ENCODE peak calls at places on chromosomes 1 and 21, in nine cellular contexts. G is spleen; K is CD8-positive, alpha-beta T cell; Q is uterus; X is left lung; D is ovary; M is heart right ventricle; W is fibroblast of lung; L is endothelial cell of umbilical vein. O is an unnamed sample.

GRCh38 chr1:6180215-6180577 is at the start of gene CHD5:
- DNase-seq in D (peak; percentile 26), K (no peak), G (no peak), M (no peak), W (no peak), X (no peak), L (no peak), Q (no peak), O (no peak)

GRCh38 chr1:2499986-2500596 is 24.0 kb downstream of the PLCH2 start:
- DNase-seq in M (no peak), D (no peak), L (no peak), X (no peak), W (no peak), G (no peak), Q (no peak), K (peak; percentile 22), O (no peak)

GRCh38 chr1:97920832-97921571 is at the start of gene DPYD:
- DNase-seq in G (peak; percentile 97), X (peak; percentile 99), K (peak; percentile 85), L (peak; percentile 87), Q (peak; percentile 84), D (peak; percentile 78), M (peak; percentile 88), W (peak; percentile 90), O (peak; percentile 77)

GRCh38 chr1:230375795-230376194 is 50.3 kb downstream of the PGBD5 start:
- DNase-seq in M (peak; percentile 18), G (no peak), L (no peak), Q (no peak), W (no peak), D (no peak), K (no peak), X (no peak), O (no peak)

GRCh38 chr1:44655609-44656008 is 18.7 kb downstream of the TMEM53 start:
- DNase-seq in D (no peak), W (no peak), K (no peak), G (peak; percentile 74), X (no peak), L (peak; percentile 26), M (no peak), Q (no peak), O (no peak)

GRCh38 chr21:43189936-43190335 is 21.1 kb downstream of the CRYAA start:
- DNase-seq in M (no peak), D (no peak), L (no peak), G (peak; percentile 29), K (no peak), X (no peak), W (no peak), Q (no peak), O (no peak)

GRCh38 chr1:2341706-2342383 is 49.5 kb downstream of the MORN1 start:
- DNase-seq in D (no peak), K (no peak), M (no peak), L (no peak), X (peak; percentile 72), G (peak; percentile 39), Q (no peak), W (no peak), O (no peak)

GRCh38 chr21:35575280-35575915 is 484.9 kb downstream of the SETD4 start:
- DNase-seq in G (no peak), L (no peak), K (no peak), Q (no peak), X (no peak), D (no peak), W (peak; percentile 97), M (no peak), O (no peak)

GRCh38 chr1:183742367-183742766 is 62.6 kb upstream of the RGL1 start:
- DNase-seq in M (no peak), G (no peak), D (no peak), K (no peak), Q (no peak), X (no peak), W (no peak), L (no peak), O (no peak)

GRCh38 chr1:178262101-178262500 is 168.2 kb downstream of the RASAL2 start:
- DNase-seq in K (no peak), D (no peak), W (peak; percentile 80), G (no peak), X (no peak), L (peak; percentile 82), M (no peak), Q (no peak), O (no peak)

GRCh38 chr1:109906160-109906838 is 4.3 kb upstream of the CSF1 start:
- DNase-seq in G (no peak), Q (no peak), L (no peak), W (no peak), K (peak; percentile 53), D (no peak), M (no peak), X (no peak), O (no peak)

GRCh38 chr1:205226868-205227583 is 720 bp upstream of the TMCC2 start:
- DNase-seq in D (peak; percentile 47), L (peak; percentile 37), X (no peak), M (no peak), W (peak; percentile 68), G (no peak), Q (no peak), K (no peak), O (no peak)

GRCh38 chr1:17239420-17239819 is 9.5 kb upstream of the PADI3 start:
- DNase-seq in K (no peak), Q (no peak), X (no peak), M (peak; percentile 39), L (peak; percentile 73), W (peak; percentile 97), G (no peak), D (no peak), O (no peak)

GRCh38 chr1:43834280-43835140 is 99.1 kb upstream of the ARTN start:
- DNase-seq in M (no peak), D (no peak), L (peak; percentile 13), K (no peak), X (no peak), Q (no peak), W (peak; percentile 97), G (no peak), O (no peak)

GRCh38 chr1:19448491-19449439 is 36.6 kb downstream of the CAPZB start:
- DNase-seq in D (peak; percentile 60), K (no peak), L (peak; percentile 66), X (no peak), W (peak; percentile 90), Q (peak; percentile 65), M (peak; percentile 73), G (peak; percentile 80), O (no peak)

GRCh38 chr1:2462819-2463218 is 13.3 kb upstream of the PLCH2 start:
- DNase-seq in K (no peak), D (no peak), G (no peak), L (no peak), M (no peak), Q (no peak), X (no peak), W (no peak), O (no peak)

GRCh38 chr1:2314803-2315710 is 76.3 kb downstream of the MORN1 start:
- DNase-seq in D (peak; percentile 80), K (peak; percentile 63), G (peak; percentile 91), Q (peak; percentile 71), W (peak; percentile 64), L (peak; percentile 29), X (peak; percentile 84), M (peak; percentile 74), O (peak; percentile 56)

DNA sequence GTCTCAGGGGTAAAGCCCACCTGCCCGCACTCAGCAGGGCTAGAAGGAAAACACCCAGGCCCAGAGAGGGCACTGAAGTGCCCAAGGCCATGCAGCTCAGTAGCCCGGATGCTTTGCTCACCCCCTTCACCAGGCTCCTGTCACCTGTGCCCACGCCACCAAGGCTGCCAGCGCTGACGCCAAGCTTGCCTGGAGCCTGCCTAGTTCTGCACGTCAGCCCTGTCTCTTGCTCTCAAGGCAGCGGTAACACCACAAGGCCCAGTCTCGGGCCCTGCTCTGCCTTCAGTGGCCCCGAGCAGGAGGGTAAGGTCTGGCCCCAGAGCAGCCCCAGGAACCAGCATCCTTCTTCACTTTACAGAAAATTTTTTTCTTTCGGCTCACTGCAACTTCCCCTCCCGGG is 7.7 kb downstream of the TMEM63A start:
- DNase-seq in X (no peak), Q (no peak), D (no peak), G (peak; percentile 63), M (no peak), K (no peak), L (no peak), W (no peak), O (no peak)
- H3K27ac ChIP-seq in X (no peak overlapping the region), Q (no peak overlapping the region), D (no peak overlapping the region), G (no peak overlapping the region), M (no peak overlapping the region), K (no peak overlapping the region), L (no peak overlapping the region), W (no peak overlapping the region), O (no peak overlapping the region)

GRCh38 chr1:55211909-55212308 is 3.3 kb downstream of the USP24 start:
- DNase-seq in D (no peak), Q (no peak), W (no peak), G (no peak), L (no peak), K (no peak), X (no peak), M (no peak), O (no peak)
- H3K4me1 ChIP-seq in D (peaks cover 7% of the 10 kb centered on the region), Q (peaks cover 8% of the 10 kb centered on the region), W (peaks cover 12% of the 10 kb centered on the region), G (peaks cover 41% of the 10 kb centered on the region), L (peaks cover 8% of the 10 kb centered on the region), K (peaks cover 43% of the 10 kb centered on the region), X (peaks cover 76% of the 10 kb centered on the region), M (peaks cover 78% of the 10 kb centered on the region), O (peaks cover 32% of the 10 kb centered on the region)

DNA sequence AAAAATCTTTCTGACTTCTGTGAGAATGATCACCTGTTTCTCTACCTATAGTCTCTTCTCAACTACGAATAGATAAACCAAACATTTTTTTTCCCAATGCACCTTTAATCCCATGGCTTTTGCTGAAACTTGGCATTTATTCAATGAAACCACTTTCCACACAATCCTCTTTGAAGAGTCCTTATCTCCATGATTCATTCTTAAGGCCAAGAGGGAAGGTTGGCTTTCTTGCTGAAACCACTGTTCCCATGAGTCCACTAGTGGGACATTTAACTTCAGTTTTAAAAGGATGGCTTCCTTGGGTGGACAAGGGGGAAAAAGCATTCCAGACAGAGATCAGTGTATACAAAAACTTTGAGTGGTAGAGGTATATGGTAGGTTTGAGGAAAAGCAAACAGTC is 73.6 kb downstream of the CRB1 start:
- DNase-seq in M (no peak), G (no peak), D (no peak), W (peak; percentile 59), Q (no peak), L (no peak), K (no peak), X (no peak), O (no peak)
- H3K4me3 ChIP-seq in M (no peak overlapping the region), G (no peak overlapping the region), D (no peak overlapping the region), W (no peak overlapping the region), Q (no peak overlapping the region), L (no peak overlapping the region), K (no peak overlapping the region), X (no peak overlapping the region), O (no peak overlapping the region)

DNA sequence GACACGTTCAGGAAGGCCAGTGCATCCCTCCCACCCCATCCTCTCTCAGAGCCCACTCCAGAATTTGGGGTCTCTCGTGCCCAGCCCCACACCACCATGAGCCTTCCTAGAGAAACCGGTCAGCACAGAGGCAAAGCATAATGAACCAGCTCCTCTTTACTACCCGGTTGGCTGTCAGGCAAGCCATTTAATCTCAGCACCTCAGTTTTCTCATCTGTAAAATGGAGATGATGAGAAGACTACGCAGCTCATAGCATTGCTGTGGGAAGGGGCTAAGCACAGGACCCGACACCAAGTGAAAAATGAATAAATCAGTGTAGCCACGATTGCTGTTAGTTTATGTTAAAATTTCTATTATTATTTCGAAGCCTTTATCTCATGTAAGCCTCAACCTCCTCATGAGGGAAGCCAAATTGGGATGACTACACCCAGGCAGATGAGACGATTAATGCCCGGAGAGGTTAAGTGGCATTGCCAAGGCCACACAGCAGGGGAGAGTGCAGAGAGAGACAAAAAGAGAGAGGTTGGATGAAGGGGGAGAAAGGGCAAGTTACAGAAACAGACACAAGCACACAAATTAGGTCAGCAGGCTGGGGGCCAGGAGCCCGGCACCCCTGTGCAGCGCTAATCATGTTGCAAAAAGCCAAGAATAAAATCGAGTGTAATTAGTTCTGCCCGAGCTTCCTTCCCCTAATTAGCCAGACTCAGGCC is 25.7 kb downstream of the SDC3 start:
- DNase-seq in K (no peak), X (peak; percentile 31), W (no peak), G (no peak), D (no peak), L (no peak), M (no peak), Q (no peak), O (no peak)
- H3K27ac ChIP-seq in K (no peak overlapping the region), X (no peak overlapping the region), W (no peak overlapping the region), G (no peak overlapping the region), D (no peak overlapping the region), L (no peak overlapping the region), M (no peak overlapping the region), Q (no peak overlapping the region), O (no peak overlapping the region)

O was measured in effector memory CD4-positive, alpha-beta T cell.